ENCODE peak calls at places on chromosome 15, in four cellular contexts. S is mesendoderm, F is H1, R is H9. A is an unnamed sample. For H3K79me1, the result is how much of the 10 kb centered on the place peaks cover.

GRCh38 chr15:31434418-31435255 is 108.0 kb downstream of the KLF13 start:
- DNase-seq in S (no peak), F (no peak), R (no peak), A (peak)

GRCh38 chr15:63983071-63983711 is 63.1 kb downstream of the DAPK2 start:
- DNase-seq in R (peak), S (peak), F (peak), A (no peak)

GRCh38 chr15:91116379-91117067 is 16.5 kb downstream of the SV2B start:
- DNase-seq in F (no peak), S (no peak), R (no peak), A (no peak)

GRCh38 chr15:65540314-65540713 is 10.1 kb downstream of the HACD3 start:
- DNase-seq in F (no peak), R (no peak), S (no peak), A (no peak)

GRCh38 chr15:39885099-39885777 is 34.8 kb downstream of the GPR176 start:
- DNase-seq in F (no peak), S (no peak), R (no peak), A (no peak)

GRCh38 chr15:70526221-70526973 is 237.0 kb downstream of the UACA start:
- DNase-seq in F (peak), R (peak), S (no peak), A (peak)

GRCh38 chr15:99961011-99961441 is 227.8 kb upstream of the LYSMD4 start:
- DNase-seq in R (peak), S (peak), F (peak), A (no peak)

GRCh38 chr15:31158858-31159569 is 57.5 kb upstream of the TRPM1 start:
- DNase-seq in R (no peak), F (no peak), S (peak), A (no peak)

GRCh38 chr15:55526559-55527036 is 18.6 kb upstream of the DNAAF4 start:
- DNase-seq in S (peak), F (peak), R (peak), A (peak)

GRCh38 chr15:48306639-48307038 is 24.6 kb upstream of the DUT start:
- DNase-seq in R (no peak), F (no peak), S (no peak), A (no peak)
- H4K5ac ChIP-seq in R (no peak), F (no peak), S (no peak), A (no peak)

GRCh38 chr15:66836476-66837030 is 134.5 kb downstream of the SMAD6 start:
- DNase-seq in R (no peak), S (no peak), F (no peak), A (no peak)

GRCh38 chr15:66833803-66834202 is 131.8 kb downstream of the SMAD6 start:
- DNase-seq in S (no peak), R (no peak), F (no peak), A (no peak)

GRCh38 chr15:66833372-66833771 is 131.3 kb downstream of the SMAD6 start:
- DNase-seq in F (no peak), S (peak), R (no peak), A (no peak)

GRCh38 chr15:66835558-66835878 is 133.5 kb downstream of the SMAD6 start:
- DNase-seq in S (no peak), F (no peak), R (no peak), A (peak)

GRCh38 chr15:66834863-66835557 is 133.0 kb downstream of the SMAD6 start:
- DNase-seq in S (peak), R (peak), F (peak), A (no peak)
- H3K79me1 ChIP-seq in S (under half), R (under half), F (under half), A (under half)

DNA sequence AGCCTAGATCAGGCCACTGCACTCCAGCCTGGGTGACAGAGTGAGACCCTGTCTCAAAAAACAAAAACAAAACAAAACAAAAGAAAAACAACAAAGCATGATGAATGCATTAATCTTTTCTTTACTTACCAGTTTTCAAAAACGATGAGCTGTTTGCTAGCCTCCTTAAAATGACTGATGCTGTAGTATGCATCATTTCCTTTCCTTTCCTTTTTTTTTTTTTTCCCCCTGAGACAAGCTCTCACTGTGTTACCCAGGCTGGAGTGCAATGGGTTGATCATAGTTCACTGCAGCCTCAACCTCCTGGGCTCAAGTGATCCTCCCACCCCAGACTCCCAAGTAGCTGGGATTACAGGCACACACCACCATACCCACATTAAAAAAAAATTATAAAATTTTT is 202.0 kb downstream of the ADAMTSL3 start:
- DNase-seq in R (no peak), S (no peak), F (no peak), A (no peak)
- H4K5ac ChIP-seq in R (no peak), S (no peak), F (no peak), A (no peak)

DNA sequence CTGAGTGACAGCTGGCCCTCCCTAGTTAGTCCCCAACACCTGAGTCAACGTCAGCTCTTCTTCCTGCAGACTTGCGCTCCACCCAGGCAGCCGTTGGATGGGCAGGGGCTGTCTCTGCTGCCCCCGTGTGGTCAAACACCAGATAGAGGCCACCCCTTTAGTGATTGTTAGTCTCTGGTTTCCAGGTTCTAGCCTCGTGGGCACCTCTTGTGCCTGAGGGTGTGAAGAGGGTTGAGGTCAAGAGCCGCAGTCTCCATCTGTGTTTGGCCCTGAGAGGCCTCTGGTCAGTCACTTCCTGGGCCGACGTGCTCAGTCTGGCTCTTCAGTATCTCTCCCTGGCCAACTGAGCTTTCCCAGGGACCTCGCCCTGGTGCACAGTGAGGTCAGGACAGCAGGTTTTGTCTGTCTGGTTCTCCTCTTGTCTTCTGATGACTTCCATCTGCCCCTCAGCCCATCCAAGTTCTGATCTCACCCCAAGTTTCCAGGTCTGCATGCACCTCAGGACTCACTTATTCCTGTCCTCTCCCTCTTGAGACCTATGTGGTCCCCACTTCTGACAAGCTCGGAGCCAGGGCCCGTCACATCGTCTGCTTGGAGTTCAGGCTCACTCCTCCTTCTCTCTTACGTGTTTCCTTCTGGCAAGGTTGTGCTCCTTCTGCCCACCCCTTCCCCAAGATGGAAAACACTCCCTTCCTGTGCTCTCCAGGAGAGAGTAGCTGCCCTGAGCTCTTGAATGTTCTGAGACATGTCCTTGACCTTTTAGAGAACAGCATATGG is 20.9 kb downstream of the CD276 start:
- DNase-seq in S (peak), R (peak), F (peak), A (peak)
- H3K79me1 ChIP-seq in S (under half), R (under half), F (under half), A (under half)

DNA sequence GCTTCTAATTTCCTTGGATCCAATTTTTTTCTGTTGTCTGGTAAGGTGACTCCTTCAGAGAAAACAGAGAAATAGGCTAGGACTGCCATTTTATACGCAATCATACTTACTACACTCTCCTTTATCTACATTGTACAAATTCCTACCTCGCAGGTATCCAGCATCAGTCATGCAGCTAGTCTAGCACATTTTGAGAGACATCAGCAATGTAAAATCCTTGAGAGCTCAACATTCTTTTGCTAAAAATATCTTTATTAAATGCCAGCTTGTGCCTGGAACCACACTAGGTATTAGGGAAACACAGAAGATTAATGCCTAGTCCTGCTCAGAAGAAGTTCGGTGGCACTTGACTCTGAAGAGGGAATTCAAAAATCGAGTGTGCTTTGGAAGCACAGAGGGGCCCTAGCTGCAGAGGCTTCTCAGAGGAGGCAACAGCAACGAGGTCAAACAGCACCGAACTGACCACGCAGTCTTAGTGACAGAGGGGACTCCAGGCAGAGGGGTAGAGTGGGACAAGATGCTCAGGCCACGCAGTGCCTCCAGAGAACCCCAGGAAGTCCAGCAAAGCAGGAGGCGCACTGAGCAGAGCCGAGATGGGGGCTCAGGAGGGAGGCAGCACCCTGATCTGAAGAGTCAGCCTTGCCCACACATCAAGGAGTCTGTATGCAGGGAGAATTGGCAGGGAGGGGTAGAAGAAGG is 3.5 kb downstream of the FAM174B start:
- DNase-seq in S (no peak), R (no peak), F (no peak), A (no peak)
- H4K5ac ChIP-seq in S (no peak), R (no peak), F (no peak), A (no peak)

GRCh38 chr15:93048759-93049161 is 40.3 kb downstream of the RGMA start:
- DNase-seq in S (no peak), R (no peak), F (no peak), A (no peak)
- H3K79me1 ChIP-seq in S (under half), R (under half), F (under half), A (under half)

A was measured in IMR-90.